ENCODE peak calls at places on chromosomes 3 and 15, in six cellular contexts. C is chondrocyte, E is tibial artery, G is dorsolateral prefrontal cortex, X is Peyer's patch, M is upper lobe of left lung. Z is an unnamed sample.

GRCh38 chr15:70605606-70606410 is 157.6 kb downstream of the UACA start:
- DNase-seq in E (no peak), C (no peak), M (no peak), X (no peak), G (peak; percentile 58), Z (no peak)

GRCh38 chr3:185757176-185757575 is 67.7 kb downstream of the IGF2BP2 start:
- DNase-seq in X (no peak), M (no peak), E (no peak), C (no peak), G (no peak), Z (no peak)

GRCh38 chr3:195802261-195802701 is 9.4 kb downstream of the MUC4 start:
- DNase-seq in G (peak; percentile 30), C (no peak), M (no peak), X (peak; percentile 54), E (no peak), Z (no peak)

GRCh38 chr3:120153294-120153693 is 59.0 kb upstream of the GSK3B start:
- DNase-seq in E (no peak), G (no peak), C (no peak), M (no peak), X (no peak), Z (no peak)

GRCh38 chr3:24829011-24829581 is 334.4 kb upstream of the THRB start:
- DNase-seq in M (peak; percentile 92), E (no peak), C (no peak), G (peak; percentile 59), X (no peak), Z (no peak)

GRCh38 chr3:164748626-164749025 is 329.7 kb downstream of the SI start:
- DNase-seq in X (no peak), M (no peak), E (no peak), G (no peak), C (no peak), Z (no peak)

GRCh38 chr3:3110749-3111361 is 681 bp upstream of the IL5RA start:
- DNase-seq in X (no peak), M (no peak), G (no peak), C (no peak), E (no peak), Z (no peak)

GRCh38 chr3:150038830-150039229 is 68.1 kb upstream of the PFN2 start:
- DNase-seq in M (no peak), E (no peak), G (no peak), X (no peak), C (no peak), Z (no peak)

GRCh38 chr3:11145888-11146287 is 8.4 kb upstream of the HRH1 start:
- DNase-seq in E (no peak), M (no peak), G (no peak), X (no peak), C (no peak), Z (no peak)

GRCh38 chr15:81294501-81294850 is 29.5 kb downstream of the STARD5 start:
- DNase-seq in C (no peak), M (no peak), E (no peak), G (no peak), X (peak; percentile 59), Z (no peak)

GRCh38 chr3:6516694-6517093 is 344.2 kb upstream of the GRM7 start:
- DNase-seq in G (no peak), M (no peak), C (no peak), X (no peak), E (no peak), Z (no peak)

GRCh38 chr3:22713936-22714335 is 489.2 kb upstream of the UBE2E2 start:
- DNase-seq in C (no peak), E (no peak), X (no peak), M (no peak), G (no peak), Z (peak; percentile 63)

GRCh38 chr3:178318440-178318839 is 217.8 kb upstream of the KCNMB2 start:
- DNase-seq in C (no peak), G (no peak), M (no peak), X (no peak), E (no peak), Z (no peak)

GRCh38 chr3:36800533-36801116 is 36.3 kb upstream of the DCLK3 start:
- DNase-seq in M (no peak), G (no peak), E (no peak), X (no peak), C (no peak), Z (no peak)

GRCh38 chr3:126212629-126213375 is 32.4 kb upstream of the ALDH1L1 start:
- DNase-seq in C (no peak), E (no peak), G (no peak), X (no peak), M (peak; percentile 91), Z (no peak)

GRCh38 chr3:146566138-146566537 is 21.7 kb upstream of the PLSCR1 start:
- DNase-seq in E (no peak), M (no peak), G (no peak), X (no peak), C (no peak), Z (no peak)

GRCh38 chr3:52056521-52056967 is at the start of gene DUSP7:
- DNase-seq in C (no peak), X (peak; percentile 86), M (peak; percentile 96), G (peak; percentile 79), E (peak; percentile 57), Z (no peak)

GRCh38 chr3:156743859-156744258 is 69.5 kb downstream of the TIPARP start:
- DNase-seq in M (no peak), G (no peak), C (no peak), E (no peak), X (no peak), Z (no peak)

GRCh38 chr15:77974416-77975331 is 102.8 kb downstream of the TBC1D2B start:
- DNase-seq in M (peak; percentile 75), E (no peak), X (no peak), C (no peak), G (no peak), Z (no peak)

GRCh38 chr3:157125101-157125500 is 34.8 kb downstream of the CCNL1 start:
- DNase-seq in X (no peak), G (no peak), E (no peak), M (no peak), C (no peak), Z (no peak)

GRCh38 chr3:47850062-47850802 is 47.3 kb downstream of the DHX30 start:
- DNase-seq in M (no peak), E (no peak), G (no peak), X (no peak), C (no peak), Z (no peak)

GRCh38 chr15:78374436-78375393 is 34.6 kb downstream of the CRABP1 start:
- DNase-seq in X (peak; percentile 90), C (peak; percentile 51), M (peak; percentile 58), E (no peak), G (no peak), Z (peak; percentile 69)

GRCh38 chr15:52292780-52293392 is 2.7 kb downstream of the MYO5C start:
- DNase-seq in M (no peak), X (no peak), E (no peak), C (no peak), G (no peak), Z (no peak)

GRCh38 chr3:170467560-170467959 is 48.9 kb downstream of the CLDN11 start:
- DNase-seq in E (no peak), C (no peak), G (no peak), M (no peak), X (no peak), Z (no peak)

GRCh38 chr3:107235193-107235922 is 141.9 kb upstream of the CCDC54 start:
- DNase-seq in X (no peak), C (no peak), M (no peak), E (no peak), G (no peak), Z (no peak)

GRCh38 chr3:69740103-69741021 is 1.1 kb downstream of the MITF start:
- DNase-seq in G (no peak), E (peak; percentile 57), X (peak; percentile 50), C (no peak), M (peak; percentile 92), Z (no peak)

GRCh38 chr3:58434990-58435389 is 1.4 kb upstream of the PDHB start:
- DNase-seq in G (no peak), E (no peak), X (no peak), M (no peak), C (no peak), Z (no peak)

DNA sequence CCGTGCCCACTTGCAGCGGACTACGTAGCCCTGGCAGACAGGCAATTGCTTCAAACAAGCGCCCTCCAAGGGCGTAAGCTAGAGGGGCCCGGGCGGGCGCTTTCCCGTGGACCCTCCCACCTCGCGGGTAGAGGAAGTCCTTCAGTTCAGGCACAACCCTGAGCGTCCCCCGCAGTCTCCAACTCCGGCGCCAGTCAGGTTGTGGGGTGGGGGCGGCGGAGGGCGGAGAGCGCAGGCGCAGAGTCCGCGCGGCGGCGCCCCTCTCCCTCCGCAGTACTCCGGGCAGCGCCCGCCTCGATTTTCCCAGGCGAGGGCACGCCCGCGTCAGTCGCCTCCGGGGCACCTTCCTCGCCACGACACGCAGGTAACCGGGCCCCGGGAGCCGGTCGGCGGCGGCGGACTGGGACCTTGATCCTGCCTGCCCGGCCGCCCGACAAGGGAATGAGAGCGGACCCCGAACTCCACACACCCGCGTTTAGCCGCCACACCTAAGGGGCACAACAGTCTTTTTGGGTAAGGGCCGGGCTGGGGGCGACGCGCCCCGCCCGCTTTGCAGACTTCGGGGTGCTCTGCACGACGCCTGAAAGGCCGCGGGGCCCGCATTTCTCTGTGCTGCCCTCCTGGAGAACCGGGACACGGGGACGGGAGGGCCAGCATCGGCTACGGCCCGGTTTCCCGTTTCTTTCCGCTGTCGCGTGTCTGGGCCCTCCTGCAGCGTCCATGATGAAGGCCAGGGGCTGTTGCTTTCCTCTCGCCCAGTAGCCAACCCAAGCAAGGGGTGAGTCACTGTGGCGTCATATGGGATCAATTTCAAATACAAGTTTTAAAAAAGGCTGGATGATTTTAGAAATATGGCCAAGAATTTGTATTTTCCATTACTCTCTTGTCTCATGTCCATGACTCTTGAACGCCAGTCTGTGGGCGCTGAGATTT is at the start of gene SLC35G2:
- DNase-seq in G (peak; percentile 82), M (peak; percentile 86), E (peak; percentile 39), X (peak; percentile 49), C (no peak), Z (no peak)
- TF ChIP-seq CTCF in G (no peak), M (no peak), E (no peak), X (no peak), C (peak; percentile 26), Z (no peak)

DNA sequence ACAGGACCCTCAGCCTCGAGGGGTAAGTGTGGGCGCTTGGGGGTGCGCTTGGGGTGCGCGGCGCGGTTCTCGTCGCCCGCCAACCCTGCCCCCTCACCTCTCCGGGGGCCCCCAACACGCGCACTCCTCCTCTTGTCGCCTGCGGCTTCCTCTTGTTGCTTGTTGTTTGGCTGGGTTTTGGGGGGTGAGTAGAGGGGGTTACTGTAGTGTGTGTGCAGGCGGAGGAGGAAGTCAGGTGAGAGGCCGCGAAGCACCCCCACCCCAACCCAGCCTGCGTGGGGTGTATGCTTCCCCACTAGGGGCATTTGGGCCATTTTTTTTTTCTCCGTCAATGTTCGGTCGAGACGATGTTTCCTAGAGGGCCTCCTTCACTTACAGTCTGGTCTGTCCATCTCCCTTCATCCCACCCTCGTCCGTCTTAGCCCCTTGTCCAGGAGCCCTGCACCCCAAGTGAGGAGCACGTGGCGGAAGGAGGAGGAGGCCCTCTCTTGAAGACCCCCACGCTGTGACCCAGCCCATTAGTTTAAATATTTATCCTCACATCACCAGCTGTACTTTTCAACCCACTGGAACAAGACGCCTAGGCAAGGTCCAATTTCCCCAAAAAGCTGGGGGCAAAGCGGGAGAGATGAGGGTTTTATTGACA is 20.4 kb upstream of the SATB1 start:
- DNase-seq in M (no peak), X (peak; percentile 83), G (no peak), C (no peak), E (no peak), Z (no peak)
- TF ChIP-seq CTCF in M (no peak), X (no peak), G (no peak), C (no peak), E (no peak), Z (peak; percentile 27)

GRCh38 chr3:190697502-190697830 is 165.0 kb downstream of the GMNC start:
- DNase-seq in G (no peak), X (no peak), C (no peak), E (no peak), M (no peak), Z (no peak)
- TF ChIP-seq CTCF in G (peak; percentile 21), X (no peak), C (peak; percentile 66), E (no peak), M (no peak), Z (peak; percentile 52)

GRCh38 chr15:53591041-53591440 is 168.4 kb downstream of the WDR72 start:
- DNase-seq in C (no peak), G (no peak), M (no peak), X (no peak), E (no peak), Z (no peak)
- TF ChIP-seq CTCF in C (no peak), G (no peak), M (no peak), X (no peak), E (no peak), Z (no peak)